ENCODE peak calls at places on chromosomes 11 and 22, in four cellular contexts. P is HCT116, A is endothelial cell of umbilical vein, R is A549. E is an unnamed sample.

GRCh38 chr11:120260616-120261015 is 20.7 kb downstream of the POU2F3 start:
- DNase-seq in P (no peak), A (no peak), R (no peak), E (no peak)

GRCh38 chr11:31069447-31070205 is 299.9 kb downstream of the DCDC1 start:
- DNase-seq in P (no peak), A (no peak), R (peak), E (no peak)

GRCh38 chr11:40130427-40130826 is 1329.0 kb downstream of the LRRC4C start:
- DNase-seq in P (no peak), A (no peak), R (no peak), E (peak)

GRCh38 chr11:65279713-65280459 is 18.1 kb downstream of the POLA2 start:
- DNase-seq in P (peak), A (peak), R (peak), E (no peak)

GRCh38 chr22:24727218-24727851 is 47.2 kb downstream of the PIWIL3 start:
- DNase-seq in P (peak), A (peak), R (peak), E (no peak)

GRCh38 chr22:37577957-37578356 is 1.9 kb downstream of the LGALS2 start:
- DNase-seq in P (no peak), A (no peak), R (no peak), E (no peak)

GRCh38 chr22:24408630-24409029 is 18.8 kb upstream of the ADORA2A start:
- DNase-seq in P (no peak), A (no peak), R (no peak), E (no peak)

GRCh38 chr11:86488553-86488952 is 113.9 kb downstream of the CCDC81 start:
- DNase-seq in P (no peak), A (no peak), R (no peak), E (no peak)

GRCh38 chr11:8219257-8220021 is 44.2 kb downstream of the LMO1 start:
- DNase-seq in P (peak), A (peak), R (peak), E (peak)

GRCh38 chr22:48104786-48105185 is 1342.3 kb downstream of the TBC1D22A start:
- DNase-seq in P (no peak), A (no peak), R (no peak), E (no peak)

GRCh38 chr22:42604403-42604802 is 10.3 kb downstream of the POLDIP3 start:
- DNase-seq in P (no peak), A (no peak), R (no peak), E (no peak)

GRCh38 chr11:102546923-102547471 is 16.4 kb upstream of the MMP7 start:
- DNase-seq in P (no peak), A (no peak), R (no peak), E (no peak)

GRCh38 chr11:100910808-100911207 is 218.8 kb downstream of the PGR start:
- DNase-seq in P (no peak), A (no peak), R (no peak), E (no peak)

GRCh38 chr11:114061053-114062049 is 1.8 kb downstream of the ZBTB16 start:
- DNase-seq in P (no peak), A (peak), R (no peak), E (peak)

GRCh38 chr11:57493507-57494503 is 21.7 kb downstream of the SLC43A1 start:
- DNase-seq in P (peak), A (peak), R (peak), E (peak)

GRCh38 chr11:12139144-12139881 is 28.9 kb downstream of the MICAL2 start:
- DNase-seq in P (no peak), A (no peak), R (no peak), E (no peak)

GRCh38 chr11:65663634-65664200 is 1.0 kb upstream of the RELA start:
- DNase-seq in P (no peak), A (peak), R (no peak), E (no peak)

GRCh38 chr11:6249822-6250555 is 9.6 kb upstream of the CCKBR start:
- DNase-seq in P (peak), A (peak), R (peak), E (no peak)

GRCh38 chr11:20639688-20640087 is 29.7 kb upstream of the NELL1 start:
- DNase-seq in P (no peak), A (no peak), R (no peak), E (no peak)

GRCh38 chr11:44775366-44776356 is 48.9 kb downstream of the TSPAN18 start:
- DNase-seq in P (peak), A (peak), R (peak), E (peak)

GRCh38 chr22:39174498-39175120 is 22.1 kb upstream of the CBX7 start:
- DNase-seq in P (peak), A (peak), R (peak), E (peak)

GRCh38 chr22:35838849-35839646 is 121.4 kb downstream of the APOL5 start:
- DNase-seq in P (peak), A (peak), R (peak), E (peak)

DNA sequence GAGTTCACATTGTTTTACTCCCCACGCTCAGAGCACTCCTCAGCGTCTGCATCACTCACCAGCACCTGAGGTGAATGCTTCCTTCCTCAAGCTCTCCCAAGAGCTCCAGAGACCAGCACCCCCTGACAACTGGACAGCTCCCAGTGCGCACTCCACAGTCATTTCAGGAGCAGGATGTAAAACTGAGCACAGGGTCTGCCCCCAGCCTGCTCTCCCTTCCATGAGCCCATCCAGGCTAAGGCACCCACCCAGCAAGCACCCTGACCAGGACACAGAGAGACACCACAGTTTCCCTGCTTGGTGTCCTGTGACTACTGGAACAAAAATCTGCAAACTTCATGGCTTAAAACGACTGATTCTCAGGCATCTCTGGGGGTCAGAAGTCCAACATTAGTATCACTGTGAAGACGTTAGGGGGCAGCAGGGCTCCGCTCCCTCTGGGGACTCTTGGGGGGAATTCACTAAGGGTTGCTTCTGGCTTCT is 3.3 kb downstream of the SCGB1D2 start:
- DNase-seq in P (no peak), A (peak), R (peak), E (peak)
- TF ChIP-seq MAX in P (no peak), A (no peak), R (no peak), E (no peak)

DNA sequence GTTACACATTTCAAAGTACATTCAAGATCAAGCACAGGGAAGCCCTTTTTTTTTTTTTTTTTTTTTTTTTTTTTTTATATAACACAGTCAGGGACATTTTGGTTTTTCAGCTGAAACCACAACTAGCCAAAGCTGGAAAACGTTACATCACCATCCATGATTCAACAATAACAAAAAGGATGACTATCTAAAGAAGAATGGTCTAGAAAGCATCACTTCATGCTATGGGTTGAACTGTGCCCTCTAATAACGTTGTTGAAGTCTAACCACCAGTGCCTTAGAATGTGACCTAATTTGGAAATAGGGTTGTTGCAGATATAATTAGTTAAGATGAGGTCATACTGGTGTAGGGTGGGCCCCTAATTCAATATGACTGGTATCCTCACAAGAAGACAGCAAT is 46.6 kb downstream of the MTMR2 start:
- DNase-seq in P (no peak), A (peak), R (no peak), E (no peak)
- TF ChIP-seq MAX in P (no peak), A (no peak), R (no peak), E (no peak)

GRCh38 chr22:46064966-46065666 is 85.2 kb upstream of the PPARA start:
- DNase-seq in P (no peak), A (no peak), R (no peak), E (no peak)
- TF ChIP-seq MAX in P (no peak), A (no peak), R (no peak), E (no peak)

DNA sequence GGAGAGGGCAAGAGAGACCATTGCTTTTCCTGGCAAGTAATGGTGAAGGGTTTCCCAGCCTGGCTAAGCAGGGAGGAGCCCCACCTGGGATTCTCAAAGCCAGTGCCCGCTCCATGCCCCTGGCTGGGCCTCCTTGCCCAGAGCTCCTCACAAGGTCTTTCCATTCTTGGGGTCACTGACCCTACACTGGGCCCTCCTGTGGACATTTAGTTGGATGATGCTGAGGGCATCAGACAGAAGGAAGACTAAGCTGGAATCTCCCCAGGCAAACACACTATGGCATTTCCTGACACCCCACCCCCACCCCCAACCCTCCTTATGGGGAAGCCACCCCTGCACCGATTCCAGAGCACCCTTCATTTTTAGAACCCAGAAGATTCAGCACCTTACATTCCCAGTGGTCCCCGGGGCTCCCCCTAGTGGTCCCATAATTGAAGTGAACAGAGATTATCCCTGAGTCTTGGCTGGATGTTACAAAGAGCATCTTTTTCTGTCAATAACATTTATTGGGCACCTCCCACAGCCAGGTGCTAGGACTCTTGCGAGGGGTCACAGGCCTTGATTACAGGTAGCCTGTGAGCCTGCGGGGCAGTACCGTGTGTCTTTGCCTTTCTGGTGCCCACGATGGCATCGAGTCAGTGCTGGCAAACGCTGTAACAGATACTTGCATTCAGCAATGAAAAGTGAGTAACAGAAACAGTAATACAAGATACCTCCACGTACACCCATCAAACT is 548.5 kb downstream of the BUD13 start:
- DNase-seq in P (peak), A (peak), R (peak), E (peak)
- TF ChIP-seq MAX in P (no peak), A (no peak), R (no peak), E (no peak)

DNA sequence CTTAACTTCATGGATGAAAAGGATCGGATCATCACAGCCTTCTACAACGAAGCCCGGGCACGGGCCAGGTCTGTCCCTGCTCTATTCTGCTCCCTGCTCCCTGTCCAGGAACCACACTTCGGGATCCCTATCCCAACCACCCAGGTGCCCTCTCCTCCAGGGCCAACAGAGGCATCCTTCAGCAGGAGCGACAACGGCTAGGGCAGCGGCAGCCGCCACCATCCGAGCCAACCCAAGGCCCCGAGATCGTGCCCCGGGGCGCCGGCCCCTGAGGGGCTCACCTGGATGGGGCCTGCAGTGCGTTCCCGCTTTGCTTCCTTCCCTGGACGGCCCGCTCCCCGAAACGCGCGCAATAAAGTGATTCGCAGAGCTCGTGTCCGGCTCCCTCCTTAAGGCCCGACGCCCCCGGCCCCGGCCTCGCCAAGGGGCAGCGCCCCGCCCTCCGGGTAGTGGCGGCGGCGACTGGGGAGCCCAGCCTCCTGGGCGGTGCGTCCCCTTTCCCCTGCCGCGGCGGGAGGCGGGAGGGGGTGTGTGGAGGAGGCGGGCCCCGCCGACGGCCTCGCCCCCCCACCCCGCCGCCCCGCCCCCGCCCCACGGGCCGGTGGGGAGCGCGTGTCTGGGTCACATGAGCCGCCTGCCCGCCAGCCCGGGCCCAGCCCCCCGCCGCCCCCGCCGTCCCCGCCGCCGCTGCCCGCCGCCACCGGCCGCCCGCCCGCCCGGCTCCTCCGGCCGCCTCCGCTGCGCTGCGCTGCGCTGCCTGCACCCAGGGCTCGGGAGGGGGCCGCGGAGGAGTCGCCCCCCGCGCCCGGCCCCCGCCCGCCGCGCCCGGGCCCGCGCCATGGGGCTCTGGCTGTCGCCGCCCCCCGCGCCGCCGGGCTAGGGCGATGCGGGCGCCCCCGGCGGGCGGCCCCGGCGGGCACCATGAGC is at the start of gene VEGFB:
- DNase-seq in P (no peak), A (peak), R (peak), E (peak)
- TF ChIP-seq MAX in P (no peak), A (no peak), R (peak), E (no peak)

E was measured in WTC11.